ENCODE peak calls at places on chromosomes 16 and 17, in four cellular contexts. L is HepG2, O is K562, F is upper lobe of left lung. C is an unnamed sample.

GRCh38 chr17:41539071-41539492 is 11.0 kb upstream of the KRT19 start:
- ATAC-seq in L (peak), O (no peak), F (no peak), C (no peak)

GRCh38 chr17:78351449-78352006 is 8.3 kb downstream of the SOCS3 start:
- ATAC-seq in L (peak), O (no peak), F (peak), C (peak)

GRCh38 chr16:1458336-1458976 is 14.1 kb upstream of the CCDC154 start:
- ATAC-seq in L (no peak), O (no peak), F (no peak), C (no peak)

GRCh38 chr17:67682196-67682595 is 35.5 kb upstream of the NOL11 start:
- ATAC-seq in L (peak), O (no peak), F (no peak), C (no peak)

GRCh38 chr17:15247891-15248529 is 17.1 kb downstream of the PMP22 start:
- ATAC-seq in L (peak), O (peak), F (no peak), C (no peak)

GRCh38 chr16:1474471-1474795 is 395 bp downstream of the CLCN7 start:
- ATAC-seq in L (peak), O (peak), F (no peak), C (peak)

GRCh38 chr17:73292031-73292531 is 19.7 kb downstream of the CDC42EP4 start:
- ATAC-seq in L (no peak), O (no peak), F (peak), C (peak)

GRCh38 chr16:53519417-53520091 is 16.5 kb upstream of the AKTIP start:
- ATAC-seq in L (no peak), O (no peak), F (no peak), C (no peak)

GRCh38 chr17:50337956-50338355 is 8.0 kb upstream of the XYLT2 start:
- ATAC-seq in L (no peak), O (peak), F (no peak), C (no peak)

GRCh38 chr17:42639484-42640474 is 19.3 kb upstream of the TUBG2 start:
- ATAC-seq in L (no peak), O (peak), F (no peak), C (no peak)

GRCh38 chr16:81808933-81809480 is 29.9 kb downstream of the PLCG2 start:
- ATAC-seq in L (peak), O (peak), F (peak), C (no peak)

GRCh38 chr17:57584050-57584551 is 161.0 kb downstream of the CCDC182 start:
- ATAC-seq in L (no peak), O (no peak), F (peak), C (no peak)
- TF ChIP-seq CTCF in L (no peak), O (no peak), F (no peak), C (no peak)

GRCh38 chr16:56354746-56355145 is 70.6 kb downstream of the AMFR start:
- ATAC-seq in L (no peak), O (no peak), F (no peak), C (no peak)

GRCh38 chr16:56355221-56355620 is 70.1 kb downstream of the AMFR start:
- ATAC-seq in L (no peak), O (no peak), F (no peak), C (no peak)

GRCh38 chr16:56356276-56357241 is 68.8 kb downstream of the AMFR start:
- ATAC-seq in L (peak), O (peak), F (peak), C (peak)

GRCh38 chr16:56357291-56357764 is 68.0 kb downstream of the AMFR start:
- ATAC-seq in L (peak), O (no peak), F (peak), C (peak)

DNA sequence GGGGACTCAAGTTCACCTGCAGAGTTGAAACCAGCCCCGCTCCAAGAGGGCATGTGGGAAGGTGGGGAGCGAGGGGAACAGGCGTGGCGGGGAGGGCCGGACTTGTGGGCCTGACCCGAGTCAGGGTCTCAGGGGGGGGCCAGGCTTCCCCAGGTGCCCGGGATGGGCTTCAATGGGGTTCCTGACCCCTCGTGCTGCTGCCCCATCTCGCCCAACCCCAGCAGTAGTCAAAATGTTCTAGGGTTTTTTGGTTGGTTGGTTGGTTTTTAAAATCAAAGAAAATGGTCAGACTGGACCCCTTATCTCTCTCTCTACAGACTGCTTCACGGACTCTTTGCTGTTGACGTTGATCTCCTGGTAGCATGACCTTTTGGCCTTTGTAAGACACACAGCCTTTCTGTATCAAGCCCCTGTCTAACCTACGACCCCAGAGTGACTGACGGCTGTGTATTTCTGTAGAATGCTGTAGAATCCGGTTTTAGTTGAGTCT is 69.5 kb downstream of the AMFR start:
- ATAC-seq in L (peak), O (peak), F (no peak), C (no peak)
- H3K4me3 ChIP-seq in L (peak), O (no peak), F (peak), C (peak)

GRCh38 chr16:62909597-62909996 is 873.4 kb upstream of the CDH8 start:
- ATAC-seq in L (no peak), O (no peak), F (no peak), C (no peak)
- TF ChIP-seq EP300 in L (no peak), O (no peak), F (no peak), C (no peak)

DNA sequence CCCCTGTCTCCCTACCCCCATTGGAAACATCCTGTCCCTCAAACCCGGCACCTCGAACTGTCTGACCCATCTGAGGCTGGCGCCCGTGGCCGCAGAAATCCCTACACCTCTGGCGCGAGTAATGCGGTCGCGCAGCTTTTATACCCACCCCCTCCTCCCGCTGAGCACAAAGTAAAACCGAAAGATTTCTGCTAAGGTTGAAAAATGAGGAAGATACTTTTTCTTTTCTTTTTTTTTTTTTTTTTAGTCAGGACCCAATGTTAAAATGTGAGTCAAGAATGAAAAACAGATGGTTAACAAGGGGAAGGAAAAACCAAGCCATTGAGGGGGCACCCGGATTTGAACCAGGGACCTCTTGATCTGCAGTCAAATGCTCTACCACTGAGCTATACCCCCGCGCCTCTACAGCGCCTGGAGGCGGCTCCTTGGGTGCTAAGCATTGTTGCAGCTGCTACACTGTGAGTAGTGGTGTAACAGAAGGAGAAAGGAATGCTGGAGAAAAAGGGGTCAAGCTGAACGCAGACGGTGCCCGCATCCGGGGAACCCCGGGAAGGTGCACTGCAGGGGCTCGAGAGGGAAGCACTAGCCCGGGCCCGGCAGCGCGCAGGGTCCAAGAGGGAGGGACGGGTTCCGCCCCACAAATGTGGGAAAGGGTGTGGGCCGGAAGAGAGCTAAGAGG is 751 bp upstream of the LASP1 start:
- ATAC-seq in L (peak), O (peak), F (peak), C (peak)
- TF ChIP-seq CTCF in L (peak), O (peak), F (no peak), C (peak)

GRCh38 chr17:958712-959451 is 20.7 kb downstream of the NXN start:
- ATAC-seq in L (no peak), O (no peak), F (no peak), C (no peak)

GRCh38 chr17:956905-957304 is 22.7 kb downstream of the NXN start:
- ATAC-seq in L (no peak), O (no peak), F (no peak), C (no peak)

GRCh38 chr17:953767-954166 is 25.8 kb downstream of the NXN start:
- ATAC-seq in L (no peak), O (no peak), F (no peak), C (no peak)

GRCh38 chr17:954431-955164 is 25.0 kb downstream of the NXN start:
- ATAC-seq in L (peak), O (no peak), F (peak), C (peak)

DNA sequence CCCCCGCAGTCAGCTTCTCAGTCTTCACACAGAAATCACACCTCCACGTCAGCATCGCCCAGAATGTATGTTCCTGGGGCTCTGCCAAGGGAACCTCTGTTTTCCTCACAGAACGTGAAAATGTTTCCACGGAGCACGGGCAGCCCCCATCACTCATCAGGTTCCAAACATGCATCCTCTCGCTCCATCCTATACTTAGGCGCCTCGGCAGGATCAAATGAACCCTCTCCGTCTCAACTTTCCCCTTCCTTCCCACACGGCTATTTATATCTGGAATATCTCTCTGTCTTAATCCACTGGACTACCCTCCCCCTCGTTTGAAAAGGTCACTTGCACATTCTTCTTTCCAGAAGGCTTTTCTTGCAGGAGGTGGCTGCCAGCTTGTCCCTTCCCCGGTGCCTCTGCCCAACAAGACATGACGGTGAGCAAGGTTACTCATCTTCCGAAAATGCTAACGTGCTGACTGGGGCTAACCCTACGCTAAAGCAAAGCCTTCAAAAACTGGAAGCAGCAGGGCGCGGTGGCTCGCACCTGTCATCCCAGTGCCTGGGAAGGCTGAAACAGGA is 21.6 kb downstream of the NXN start:
- ATAC-seq in L (no peak), O (no peak), F (no peak), C (peak)
- H3K4me3 ChIP-seq in L (no peak), O (no peak), F (no peak), C (no peak)

GRCh38 chr17:47649972-47650524 is 329 bp downstream of the KPNB1 start:
- ATAC-seq in L (peak), O (peak), F (peak), C (peak)
- TF ChIP-seq EP300 in L (no peak), O (no peak), F (no peak), C (no peak)

C was measured in gastroesophageal sphincter.